ENCODE peak calls at places on chromosomes 12 and 14, in five cellular contexts. Y, C, Q, D and A are unnamed samples.

GRCh38 chr14:78978896-78979295 is 808.7 kb downstream of the NRXN3 start:
- DNase-seq in Y (no peak), C (no peak), Q (no peak), D (no peak), A (no peak)

GRCh38 chr12:25502071-25502555 is 51.0 kb downstream of the LMNTD1 start:
- DNase-seq in Y (no peak), C (no peak), Q (no peak), D (no peak), A (no peak)

GRCh38 chr12:27525373-27525772 is 1.4 kb downstream of the PPFIBP1 start:
- DNase-seq in Y (peak; percentile 85), C (peak; percentile 38), Q (peak; percentile 47), D (peak; percentile 88), A (peak; percentile 89)

GRCh38 chr12:11228268-11228879 is 41.1 kb downstream of the PRB3 start:
- DNase-seq in Y (peak; percentile 83), C (peak; percentile 77), Q (peak; percentile 63), D (peak; percentile 68), A (peak; percentile 65)

GRCh38 chr12:105206686-105207374 is 29.1 kb downstream of the APPL2 start:
- DNase-seq in Y (no peak), C (no peak), Q (no peak), D (no peak), A (peak; percentile 35)

GRCh38 chr14:32588448-32589320 is 259.6 kb downstream of the AKAP6 start:
- DNase-seq in Y (peak; percentile 74), C (peak; percentile 65), Q (peak; percentile 18), D (peak; percentile 77), A (peak; percentile 65)

GRCh38 chr14:96261053-96261452 is 5.0 kb downstream of the BDKRB1 start:
- DNase-seq in Y (no peak), C (no peak), Q (no peak), D (no peak), A (no peak)

GRCh38 chr14:72726444-72726843 is 167.5 kb downstream of the DPF3 start:
- DNase-seq in Y (no peak), C (no peak), Q (peak; percentile 27), D (no peak), A (no peak)

GRCh38 chr12:122023339-122024131 is 1.9 kb downstream of the BCL7A start:
- DNase-seq in Y (peak; percentile 50), C (peak; percentile 59), Q (peak; percentile 66), D (peak; percentile 92), A (peak; percentile 87)

GRCh38 chr12:89366676-89367364 is 14.5 kb upstream of the DUSP6 start:
- DNase-seq in Y (no peak), C (no peak), Q (no peak), D (no peak), A (no peak)

GRCh38 chr12:4857472-4858291 is 52.0 kb upstream of the KCNA1 start:
- DNase-seq in Y (peak; percentile 92), C (peak; percentile 89), Q (peak; percentile 84), D (peak; percentile 68), A (peak; percentile 83)

GRCh38 chr14:93954900-93955891 is 21.2 kb downstream of the ASB2 start:
- DNase-seq in Y (no peak), C (no peak), Q (no peak), D (no peak), A (no peak)
- H2AFZ ChIP-seq in Y (no peak overlapping the region), C (no peak overlapping the region), Q (no peak overlapping the region), D (no peak overlapping the region), A (no peak overlapping the region)

GRCh38 chr14:21863289-21863688 is 189.7 kb upstream of the OR4E1 start:
- DNase-seq in Y (no peak), C (no peak), Q (no peak), D (no peak), A (no peak)

GRCh38 chr14:21866479-21866878 is 192.9 kb upstream of the OR4E1 start:
- DNase-seq in Y (no peak), C (no peak), Q (no peak), D (no peak), A (peak; percentile 18)

GRCh38 chr14:21860172-21860571 is 186.6 kb upstream of the OR4E1 start:
- DNase-seq in Y (peak; percentile 88), C (peak; percentile 56), Q (no peak), D (peak; percentile 40), A (peak; percentile 8)

GRCh38 chr14:21861153-21861552 is 187.5 kb upstream of the OR4E1 start:
- DNase-seq in Y (no peak), C (no peak), Q (no peak), D (no peak), A (no peak)
- TF ChIP-seq EZH2phosphoT487 in Y (no peak), C (no peak), Q (no peak), D (no peak), A (no peak)

DNA sequence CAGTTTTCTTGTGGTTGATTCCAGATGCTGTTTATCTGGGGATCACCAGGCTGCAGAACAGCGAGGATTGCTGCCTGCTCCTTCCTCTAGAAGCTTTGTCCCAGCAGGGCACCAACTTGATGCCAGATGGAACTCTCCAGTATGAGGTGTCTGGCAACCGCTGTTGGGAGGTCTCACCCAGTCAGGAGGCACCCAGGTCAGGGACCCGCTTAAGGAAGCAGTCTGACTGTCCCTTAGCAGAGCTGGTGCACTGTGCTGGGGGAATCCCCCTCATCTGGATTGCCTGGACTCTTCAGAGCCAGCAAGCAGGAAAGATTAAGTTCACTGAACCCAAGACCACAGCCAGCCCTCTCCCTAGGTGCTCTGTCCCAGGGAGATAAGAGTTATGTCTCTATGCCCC is 1165.2 kb downstream of the FSCB start:
- DNase-seq in Y (no peak), C (no peak), Q (no peak), D (no peak), A (no peak)
- H2AFZ ChIP-seq in Y (no peak overlapping the region), C (no peak overlapping the region), Q (no peak overlapping the region), D (no peak overlapping the region), A (no peak overlapping the region)

DNA sequence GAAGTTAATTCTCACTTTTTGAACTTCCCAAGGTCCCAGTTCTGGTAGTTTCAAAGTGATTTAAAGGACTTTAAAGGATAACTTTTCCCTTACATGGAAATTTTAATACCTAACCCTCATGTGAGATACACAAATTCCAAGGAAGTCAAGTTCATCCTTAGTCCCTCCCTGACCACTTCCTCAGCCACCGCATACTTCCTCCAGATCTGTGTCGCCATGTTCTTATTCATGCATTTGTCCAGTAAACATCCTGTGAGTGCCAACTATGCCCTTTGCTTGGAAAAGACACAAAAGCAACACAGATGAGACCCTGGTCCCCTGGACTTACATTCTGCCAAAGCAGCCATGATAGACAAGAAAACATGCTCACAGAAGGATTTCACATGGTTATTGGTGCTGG is 206.6 kb downstream of the KSR2 start:
- DNase-seq in Y (no peak), C (no peak), Q (no peak), D (no peak), A (no peak)
- TF ChIP-seq EZH2phosphoT487 in Y (no peak), C (no peak), Q (no peak), D (no peak), A (no peak)

DNA sequence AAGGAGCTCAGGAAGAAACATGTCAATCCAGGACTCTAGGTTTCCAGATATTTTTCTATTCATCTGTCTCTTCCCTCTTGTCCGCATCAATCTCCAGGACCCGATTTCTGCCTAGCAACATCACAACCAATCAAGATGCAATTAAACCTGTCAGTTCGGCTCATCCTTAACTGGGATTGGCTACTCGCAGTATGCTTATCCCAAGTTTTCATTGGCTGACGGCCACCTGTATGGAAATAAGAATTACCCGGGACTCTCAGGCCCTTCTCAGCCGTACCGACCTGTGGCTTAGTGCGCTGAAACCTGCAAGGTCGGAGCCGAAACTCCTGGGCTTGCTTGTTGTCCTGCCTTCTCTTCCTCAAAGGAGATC is 20.4 kb upstream of the ATP5MC2 start:
- DNase-seq in Y (peak; percentile 98), C (peak; percentile 94), Q (peak; percentile 89), D (peak; percentile 92), A (peak; percentile 61)
- H2AFZ ChIP-seq in Y (no peak overlapping the region), C (peak overlapping the region; percentile 23), Q (no peak overlapping the region), D (peak overlapping the region; percentile 58), A (peak overlapping the region; percentile 49)